ENCODE peak calls at places on chromosomes 2 and 18, in nine cellular contexts. Z, I, D, J, P, V, B, H and Q are unnamed samples.

GRCh38 chr2:232341739-232342126 is 36.8 kb upstream of the ALPP start:
- DNase-seq in Z (no peak), I (no peak), D (no peak), J (peak), P (no peak), V (no peak), B (no peak), H (no peak), Q (no peak)

GRCh38 chr18:50947899-50948298 is 19.9 kb upstream of the ELAC1 start:
- DNase-seq in Z (no peak), I (no peak), D (no peak), J (no peak), P (no peak), V (no peak), B (no peak), H (no peak), Q (no peak)

GRCh38 chr2:61426267-61426897 is 44.5 kb downstream of the USP34 start:
- DNase-seq in Z (peak), I (no peak), D (peak), J (peak), P (peak), V (no peak), B (peak), H (no peak), Q (peak)

GRCh38 chr2:221377061-221377460 is 195.0 kb downstream of the EPHA4 start:
- DNase-seq in Z (no peak), I (no peak), D (no peak), J (no peak), P (no peak), V (no peak), B (no peak), H (no peak), Q (no peak)

GRCh38 chr2:47208852-47209606 is 53.9 kb upstream of the STPG4 start:
- DNase-seq in Z (no peak), I (no peak), D (no peak), J (no peak), P (no peak), V (no peak), B (no peak), H (no peak), Q (no peak)

GRCh38 chr18:8942021-8942908 is 160.2 kb upstream of the NDUFV2 start:
- DNase-seq in Z (no peak), I (no peak), D (no peak), J (no peak), P (no peak), V (no peak), B (no peak), H (no peak), Q (no peak)

GRCh38 chr2:38218583-38218982 is 142.6 kb upstream of the CYP1B1 start:
- DNase-seq in Z (peak), I (no peak), D (no peak), J (no peak), P (no peak), V (no peak), B (no peak), H (no peak), Q (no peak)

GRCh38 chr18:5998166-5998881 is 103.0 kb upstream of the TMEM200C start:
- DNase-seq in Z (no peak), I (no peak), D (no peak), J (no peak), P (no peak), V (no peak), B (no peak), H (no peak), Q (no peak)